ENCODE peak calls at places on chromosomes 6 and 20, in ten cellular contexts. Y is NCI-H2081; P is fibroblast of mammary gland; R is amniotic epithelial cell; F is GM12878; O is EL; X is tibial artery; W is KG1; U is stimulated activated CD4-positive, alpha-beta T cell treated with anti-CD3 and anti-CD28 coated beads, Interleukin-12 subunit alpha, Interleukin-12 subunit beta, amount 100 ng/mL, for 24 hours; Q is H4. D is an unnamed sample.

GRCh38 chr6:45377041-45377554 is 636 bp downstream of the SUPT3H start:
- DNase-seq in Y (peak; percentile 53), P (peak; percentile 45), R (no peak), F (peak; percentile 17), O (no peak), X (no peak), W (no peak), U (no peak), Q (peak; percentile 11), D (no peak)

GRCh38 chr6:142551145-142551811 is 249.5 kb downstream of the ADGRG6 start:
- DNase-seq in Y (peak; percentile 47), P (peak; percentile 7), R (no peak), F (no peak), O (peak; percentile 54), X (no peak), W (no peak), U (no peak), Q (peak; percentile 83), D (no peak)

GRCh38 chr20:24691901-24692351 is 222.5 kb downstream of the SYNDIG1 start:
- DNase-seq in Y (no peak), P (no peak), R (no peak), F (no peak), O (no peak), X (peak; percentile 65), W (no peak), U (no peak), Q (no peak), D (no peak)

GRCh38 chr6:69894578-69895347 is 28.4 kb downstream of the COL19A1 start:
- DNase-seq in Y (peak; percentile 34), P (peak; percentile 69), R (peak; percentile 4), F (peak; percentile 62), O (peak; percentile 16), X (no peak), W (no peak), U (no peak), Q (peak; percentile 95), D (peak; percentile 92)

GRCh38 chr20:20621191-20621590 is 91.3 kb downstream of the RALGAPA2 start:
- DNase-seq in Y (no peak), P (peak; percentile 53), R (no peak), F (no peak), O (no peak), X (no peak), W (no peak), U (no peak), Q (no peak), D (no peak)

GRCh38 chr6:99606670-99607415 is at the start of gene PRDM13:
- DNase-seq in Y (no peak), P (no peak), R (no peak), F (no peak), O (no peak), X (no peak), W (no peak), U (no peak), Q (no peak), D (no peak)

GRCh38 chr20:17044920-17045319 is 181.9 kb upstream of the PCSK2 start:
- DNase-seq in Y (no peak), P (no peak), R (no peak), F (no peak), O (no peak), X (no peak), W (no peak), U (no peak), Q (no peak), D (no peak)

GRCh38 chr6:154606457-154606856 is 96.0 kb upstream of the CNKSR3 start:
- DNase-seq in Y (no peak), P (peak; percentile 17), R (no peak), F (peak; percentile 93), O (no peak), X (no peak), W (no peak), U (peak; percentile 68), Q (no peak), D (no peak)

GRCh38 chr20:7406671-7407070 is 533.6 kb downstream of the HAO1 start:
- DNase-seq in Y (no peak), P (no peak), R (no peak), F (no peak), O (no peak), X (no peak), W (no peak), U (no peak), Q (no peak), D (no peak)

GRCh38 chr6:158770948-158771347 is 48.2 kb downstream of the EZR start:
- DNase-seq in Y (no peak), P (no peak), R (no peak), F (no peak), O (no peak), X (peak; percentile 47), W (no peak), U (no peak), Q (no peak), D (no peak)

GRCh38 chr20:53660078-53660909 is 66.7 kb upstream of the ZNF217 start:
- DNase-seq in Y (no peak), P (peak; percentile 27), R (no peak), F (no peak), O (no peak), X (no peak), W (no peak), U (no peak), Q (no peak), D (peak; percentile 24)

GRCh38 chr20:35271073-35271882 is 6.6 kb downstream of the MMP24OS start:
- DNase-seq in Y (no peak), P (no peak), R (no peak), F (no peak), O (no peak), X (no peak), W (no peak), U (no peak), Q (no peak), D (no peak)

GRCh38 chr6:30322527-30323501 is 3.9 kb upstream of the TRIM39 start:
- DNase-seq in Y (no peak), P (peak; percentile 87), R (peak; percentile 49), F (no peak), O (peak; percentile 92), X (no peak), W (no peak), U (peak; percentile 4), Q (peak; percentile 46), D (peak; percentile 65)

GRCh38 chr6:140437619-140438345 is 1063.3 kb upstream of the CITED2 start:
- DNase-seq in Y (no peak), P (no peak), R (no peak), F (no peak), O (peak; percentile 11), X (no peak), W (no peak), U (no peak), Q (no peak), D (peak; percentile 26)

GRCh38 chr6:101268541-101268940 is 125.0 kb upstream of the GRIK2 start:
- DNase-seq in Y (no peak), P (peak; percentile 23), R (no peak), F (no peak), O (peak; percentile 59), X (no peak), W (no peak), U (no peak), Q (no peak), D (no peak)

GRCh38 chr20:46261456-46262253 is 46.6 kb downstream of the CDH22 start:
- DNase-seq in Y (peak; percentile 53), P (no peak), R (no peak), F (no peak), O (no peak), X (no peak), W (no peak), U (no peak), Q (no peak), D (no peak)

GRCh38 chr6:117215353-117216090 is 49.8 kb upstream of the VGLL2 start:
- DNase-seq in Y (no peak), P (no peak), R (no peak), F (no peak), O (no peak), X (no peak), W (no peak), U (no peak), Q (no peak), D (no peak)

GRCh38 chr6:47165918-47166317 is 123.8 kb upstream of the ADGRF1 start:
- DNase-seq in Y (no peak), P (peak; percentile 75), R (peak; percentile 75), F (peak; percentile 26), O (peak; percentile 22), X (no peak), W (no peak), U (no peak), Q (no peak), D (peak; percentile 77)

D was measured in mesenchymal stem cell.